ENCODE peak calls at places on chromosomes 3 and 15, in six cellular contexts. L, A, N, V, B and E are unnamed samples.

GRCh38 chr3:135131290-135131689 is 336.2 kb downstream of the EPHB1 start:
- DNase-seq in V (no peak), N (no peak), B (no peak), L (no peak), A (no peak), E (no peak)

GRCh38 chr3:111714305-111714704 is 119.2 kb upstream of the ZBED2 start:
- DNase-seq in B (no peak), N (no peak), V (no peak), L (no peak), A (no peak), E (no peak)

GRCh38 chr3:25113891-25114290 is 314.2 kb upstream of the RARB start:
- DNase-seq in L (no peak), A (no peak), V (no peak), B (no peak), N (no peak), E (no peak)

GRCh38 chr15:28022181-28022580 is 76.9 kb downstream of the OCA2 start:
- DNase-seq in A (no peak), L (no peak), B (no peak), N (no peak), V (no peak), E (no peak)

GRCh38 chr3:10219737-10220136 is 28.5 kb upstream of the TATDN2 start:
- DNase-seq in N (no peak), A (no peak), B (no peak), L (no peak), V (no peak), E (no peak)

GRCh38 chr3:82496890-82497560 is 735.6 kb upstream of the GBE1 start:
- DNase-seq in L (no peak), N (peak), V (no peak), A (no peak), B (no peak), E (no peak)

GRCh38 chr3:32552013-32552412 is 18.6 kb downstream of the DYNC1LI1 start:
- DNase-seq in B (no peak), N (no peak), L (no peak), A (no peak), V (no peak), E (no peak)

GRCh38 chr15:22253676-22254408 is 173.5 kb downstream of the OR4M2 start:
- DNase-seq in N (no peak), B (no peak), L (no peak), A (no peak), V (no peak), E (no peak)

GRCh38 chr15:98000249-98001203 is 40.0 kb downstream of the ARRDC4 start:
- DNase-seq in V (no peak), N (no peak), B (no peak), A (no peak), L (no peak), E (no peak)

GRCh38 chr3:35296533-35296932 is 342.8 kb upstream of the ARPP21 start:
- DNase-seq in V (no peak), L (no peak), B (no peak), A (no peak), N (no peak), E (no peak)

GRCh38 chr3:176523114-176523513 is 674.2 kb downstream of the TBL1XR1 start:
- DNase-seq in L (no peak), V (no peak), N (no peak), A (no peak), B (no peak), E (no peak)

GRCh38 chr15:19899021-19899824 is 642.4 kb downstream of the GOLGA6L6 start:
- DNase-seq in B (no peak), V (no peak), L (no peak), A (no peak), N (no peak), E (no peak)

GRCh38 chr3:194380300-194380699 is 10.8 kb upstream of the LRRC15 start:
- DNase-seq in A (no peak), N (no peak), L (no peak), B (peak), V (no peak), E (no peak)

GRCh38 chr15:63277044-63277892 is at the start of gene APH1B:
- DNase-seq in L (peak), B (peak), N (peak), V (peak), A (peak), E (peak)
- TF ChIP-seq POLR2A in L (no peak), B (no peak), N (no peak), V (peak), A (peak), E (no peak)

DNA sequence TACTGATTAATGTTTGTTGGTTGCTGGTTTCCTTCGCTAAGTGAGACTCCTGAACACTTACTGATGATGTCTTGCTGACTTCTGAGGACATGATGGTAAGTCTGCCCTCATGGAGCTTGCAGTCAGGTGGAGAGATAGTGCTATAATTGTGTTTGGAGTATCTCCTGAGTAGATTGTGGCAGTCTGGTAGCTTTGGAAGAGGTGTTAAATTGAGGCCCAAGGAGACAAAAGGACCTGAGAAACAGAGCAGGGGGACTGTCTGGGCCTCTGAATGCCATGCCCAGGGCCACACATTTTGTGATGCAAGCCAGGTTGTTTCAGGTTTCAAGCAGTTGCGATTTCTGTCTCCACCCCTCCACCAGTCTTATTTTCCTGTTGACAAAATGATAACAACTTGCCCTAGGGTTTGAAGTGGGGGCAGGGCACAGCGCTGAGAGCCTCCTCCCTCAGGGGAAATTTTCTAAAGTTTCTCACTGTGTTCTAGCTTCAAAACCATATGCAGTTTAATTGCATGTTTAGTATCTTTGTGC is 16.7 kb downstream of the SMAD3 start:
- DNase-seq in L (no peak), A (no peak), B (peak), N (no peak), V (no peak), E (no peak)
- TF ChIP-seq POLR2A in L (no peak), A (no peak), B (no peak), N (no peak), V (no peak), E (no peak)

GRCh38 chr3:29619676-29620075 is 338.8 kb downstream of the RBMS3 start:
- DNase-seq in L (no peak), A (no peak), B (no peak), V (no peak), N (no peak), E (no peak)
- TF ChIP-seq POLR2A in L (no peak), A (no peak), B (no peak), V (no peak), N (no peak), E (no peak)

GRCh38 chr3:8501388-8502131 is at the start of gene LMCD1:
- DNase-seq in V (peak), B (peak), N (peak), L (peak), A (peak), E (peak)
- TF ChIP-seq POLR2A in V (peak), B (no peak), N (no peak), L (no peak), A (peak), E (no peak)

GRCh38 chr15:90880381-90881145 is 3.7 kb upstream of the FES start:
- DNase-seq in L (no peak), V (no peak), A (peak), B (no peak), N (no peak), E (no peak)
- TF ChIP-seq POLR2A in L (no peak), V (no peak), A (no peak), B (no peak), N (no peak), E (no peak)

DNA sequence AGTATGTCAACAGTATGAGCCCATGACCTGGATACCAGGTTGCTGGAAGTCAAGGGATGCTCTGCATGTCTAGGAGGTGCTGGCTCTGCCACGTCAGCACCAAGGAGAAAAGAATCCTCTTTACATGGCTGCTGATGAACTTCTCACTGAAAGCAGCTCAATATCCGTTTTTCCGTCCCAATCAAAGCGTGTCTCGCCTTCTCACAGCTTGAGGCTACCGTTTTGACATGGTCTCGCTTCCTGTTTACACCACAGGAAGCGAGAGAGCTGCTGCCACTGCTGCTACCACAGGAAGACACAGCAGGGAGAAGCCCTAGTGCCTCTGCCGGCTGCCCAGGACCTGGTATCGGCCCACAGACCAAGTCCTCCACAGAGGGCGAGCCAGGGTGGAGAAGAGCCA is 27.3 kb downstream of the STARD5 start:
- DNase-seq in A (no peak), L (no peak), B (peak), V (no peak), N (peak), E (no peak)
- TF ChIP-seq POLR2A in A (no peak), L (no peak), B (no peak), V (no peak), N (no peak), E (no peak)

GRCh38 chr3:14122301-14122700 is 2.4 kb downstream of the CHCHD4 start:
- DNase-seq in N (peak), B (no peak), V (no peak), L (no peak), A (no peak), E (peak)

GRCh38 chr3:14124615-14125192 is at the start of the genes CHCHD4 and TMEM43:
- DNase-seq in L (peak), V (peak), A (peak), B (peak), N (peak), E (peak)

GRCh38 chr3:14125193-14126016 is 553 bp downstream of the TMEM43 start:
- DNase-seq in L (no peak), B (peak), N (peak), A (peak), V (peak), E (peak)

GRCh38 chr3:14123308-14124222 is 1.1 kb downstream of the CHCHD4 start:
- DNase-seq in L (no peak), V (no peak), B (no peak), N (peak), A (no peak), E (peak)

GRCh38 chr3:14124223-14124614 is 451 bp downstream of the CHCHD4 start:
- DNase-seq in A (peak), N (peak), L (no peak), B (peak), V (peak), E (no peak)
- TF ChIP-seq POLR2A in A (no peak), N (no peak), L (no peak), B (no peak), V (peak), E (no peak)

GRCh38 chr3:187737401-187738088 is 7.7 kb downstream of the BCL6 start:
- DNase-seq in L (no peak), A (peak), B (peak), V (no peak), N (peak), E (no peak)

GRCh38 chr3:187735837-187736236 is 9.4 kb downstream of the BCL6 start:
- DNase-seq in V (no peak), L (no peak), A (no peak), N (no peak), B (no peak), E (no peak)

GRCh38 chr3:187738089-187738399 is 7.2 kb downstream of the BCL6 start:
- DNase-seq in A (no peak), L (no peak), N (no peak), B (no peak), V (no peak), E (no peak)

GRCh38 chr3:187735383-187735782 is 9.9 kb downstream of the BCL6 start:
- DNase-seq in L (no peak), V (no peak), B (no peak), N (no peak), A (no peak), E (no peak)

GRCh38 chr3:187736418-187736871 is 8.8 kb downstream of the BCL6 start:
- DNase-seq in L (no peak), A (no peak), N (peak), V (no peak), B (no peak), E (no peak)
- TF ChIP-seq POLR2A in L (no peak), A (no peak), N (no peak), V (no peak), B (no peak), E (no peak)